ENCODE peak calls at places on chromosomes 7 and 10, in nine cellular contexts. R is psoas muscle, Q is tibial nerve, N is stomach, I is kidney epithelial cell, V is AG04450, G is Caco-2, T is GM12865, Z is HFF-Myc. P is an unnamed sample.

GRCh38 chr10:58293989-58294388 is 25.0 kb downstream of the CISD1 start:
- DNase-seq in I (no peak), V (no peak), Q (no peak), T (no peak), Z (no peak), N (no peak), R (no peak), G (no peak), P (no peak)

GRCh38 chr7:93736970-93737369 is 153.6 kb downstream of the TFPI2 start:
- DNase-seq in Q (no peak), I (no peak), Z (no peak), N (no peak), V (no peak), T (no peak), R (no peak), G (no peak), P (no peak)

GRCh38 chr10:501596-501995 is 187.9 kb downstream of the DIP2C start:
- DNase-seq in Z (no peak), Q (no peak), V (no peak), R (no peak), G (peak), I (no peak), N (peak), T (no peak), P (no peak)

GRCh38 chr7:23000597-23001360 is 13.2 kb downstream of the HYCC1 start:
- DNase-seq in I (no peak), Q (no peak), T (no peak), N (no peak), Z (no peak), R (no peak), V (no peak), G (no peak), P (no peak)

GRCh38 chr10:88428442-88428841 is 154.7 kb downstream of the RNLS start:
- DNase-seq in T (no peak), G (no peak), Z (no peak), N (no peak), R (no peak), Q (no peak), I (no peak), V (no peak), P (no peak)

GRCh38 chr7:80134536-80135305 is at the start of gene GNAI1:
- DNase-seq in G (peak), T (peak), Z (no peak), I (peak), N (peak), R (peak), V (no peak), Q (no peak), P (peak)

GRCh38 chr7:82494420-82494819 is 50.8 kb upstream of the CACNA2D1 start:
- DNase-seq in N (no peak), R (no peak), T (no peak), V (no peak), G (no peak), Q (no peak), Z (no peak), I (no peak), P (no peak)

GRCh38 chr7:30028749-30029635 is 780 bp downstream of the PLEKHA8 start:
- DNase-seq in I (no peak), V (no peak), R (no peak), T (peak), Q (no peak), Z (no peak), G (peak), N (no peak), P (no peak)

GRCh38 chr10:132548869-132549268 is 11.3 kb downstream of the INPP5A start:
- DNase-seq in R (no peak), N (peak), T (no peak), Z (no peak), V (no peak), I (no peak), Q (no peak), G (no peak), P (no peak)

GRCh38 chr7:75971961-75972763 is 22.2 kb downstream of the TMEM120A start:
- DNase-seq in Q (no peak), R (peak), I (no peak), V (no peak), T (no peak), N (no peak), Z (no peak), G (no peak), P (peak)

GRCh38 chr7:151469281-151469680 is 29.3 kb upstream of the CRYGN start:
- DNase-seq in V (no peak), G (no peak), Q (no peak), Z (no peak), R (no peak), T (no peak), I (no peak), N (no peak), P (no peak)

DNA sequence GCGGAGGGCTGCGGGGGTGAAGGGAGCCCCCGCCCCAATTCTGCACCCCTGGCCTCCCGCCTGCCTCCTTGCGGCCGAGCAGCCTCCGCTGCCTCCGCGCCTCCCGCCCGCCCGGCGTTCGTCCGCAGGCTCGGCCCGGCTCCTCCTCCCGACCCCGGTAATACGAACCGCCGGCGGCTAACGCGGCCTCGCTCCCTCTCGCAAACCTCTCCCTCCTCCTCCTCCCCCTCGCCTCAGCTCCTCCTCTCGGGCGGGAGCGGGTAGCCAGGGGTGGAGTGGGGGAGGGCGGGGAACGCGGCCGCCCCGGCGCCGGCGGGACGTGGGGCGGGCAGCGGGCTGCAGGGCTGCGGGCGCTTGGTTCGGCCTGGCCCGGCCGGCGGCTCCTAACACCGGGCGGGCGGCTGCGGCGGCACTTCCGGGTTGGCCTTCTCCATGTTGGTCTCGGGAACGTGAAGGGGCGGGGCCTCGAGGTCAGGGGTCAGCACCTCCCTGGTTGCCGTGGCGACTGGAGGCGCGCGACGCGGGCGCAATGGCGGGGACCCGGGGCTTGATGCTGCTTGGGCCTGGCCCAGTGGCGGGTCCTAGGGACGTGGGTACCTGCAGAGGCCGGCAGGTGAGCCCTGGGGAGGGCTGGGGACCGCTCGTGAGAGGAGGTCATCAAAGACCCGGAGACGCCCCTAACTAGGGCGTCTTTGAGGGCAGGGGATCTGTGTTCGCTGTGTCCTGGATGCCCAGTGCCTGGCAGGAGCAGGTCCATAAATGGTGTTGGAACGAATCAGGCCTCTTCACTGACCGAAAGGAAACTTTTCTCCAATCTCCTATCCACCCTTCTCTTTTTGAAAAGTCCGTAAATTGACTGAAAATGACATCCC is at the start of gene RAB11FIP2:
- DNase-seq in G (peak), N (peak), V (peak), R (peak), Z (peak), I (peak), T (peak), Q (peak), P (peak)
- TF ChIP-seq CTCF in G (peak), N (peak), V (peak), R (peak), Z (peak), I (no peak), T (peak), Q (no peak), P (peak)

DNA sequence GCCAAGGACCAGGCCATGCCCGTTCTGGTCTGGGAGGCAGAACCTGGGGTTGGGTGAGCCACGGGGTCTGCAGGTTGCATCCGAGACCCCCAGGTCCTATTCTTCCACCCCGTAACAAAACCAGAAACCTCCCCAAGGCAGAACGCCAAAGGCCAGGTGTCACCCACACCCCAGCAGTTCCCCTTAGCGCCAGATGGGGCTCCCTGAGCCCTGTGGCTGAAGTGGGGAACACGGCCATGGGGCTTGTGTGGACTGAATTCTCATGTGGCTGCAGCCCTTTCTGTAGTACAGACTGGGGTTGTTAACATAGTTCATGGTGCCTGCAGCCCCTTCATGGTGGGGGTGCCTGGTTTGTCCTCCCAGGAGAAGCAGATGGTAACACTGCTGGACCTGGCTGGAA is 10.2 kb downstream of the BRI3 start:
- DNase-seq in T (peak), V (no peak), G (no peak), I (no peak), R (no peak), N (no peak), Z (no peak), Q (no peak), P (no peak)
- TF ChIP-seq CTCF in T (peak), V (peak), G (no peak), I (peak), R (no peak), N (peak), Z (no peak), Q (no peak), P (no peak)

GRCh38 chr7:42096681-42097637 is 140.1 kb downstream of the GLI3 start:
- DNase-seq in Q (no peak), R (peak), V (no peak), G (no peak), T (no peak), Z (no peak), I (no peak), N (peak), P (no peak)

GRCh38 chr7:42099076-42099836 is 137.8 kb downstream of the GLI3 start:
- DNase-seq in V (no peak), Q (no peak), R (no peak), N (no peak), T (no peak), I (no peak), G (no peak), Z (no peak), P (no peak)

GRCh38 chr7:42095791-42096190 is 141.2 kb downstream of the GLI3 start:
- DNase-seq in N (no peak), Z (no peak), G (no peak), T (no peak), Q (no peak), V (no peak), I (no peak), R (no peak), P (no peak)

GRCh38 chr7:42096262-42096661 is 140.7 kb downstream of the GLI3 start:
- DNase-seq in R (no peak), V (no peak), Q (no peak), Z (no peak), T (no peak), I (no peak), N (no peak), G (no peak), P (no peak)

DNA sequence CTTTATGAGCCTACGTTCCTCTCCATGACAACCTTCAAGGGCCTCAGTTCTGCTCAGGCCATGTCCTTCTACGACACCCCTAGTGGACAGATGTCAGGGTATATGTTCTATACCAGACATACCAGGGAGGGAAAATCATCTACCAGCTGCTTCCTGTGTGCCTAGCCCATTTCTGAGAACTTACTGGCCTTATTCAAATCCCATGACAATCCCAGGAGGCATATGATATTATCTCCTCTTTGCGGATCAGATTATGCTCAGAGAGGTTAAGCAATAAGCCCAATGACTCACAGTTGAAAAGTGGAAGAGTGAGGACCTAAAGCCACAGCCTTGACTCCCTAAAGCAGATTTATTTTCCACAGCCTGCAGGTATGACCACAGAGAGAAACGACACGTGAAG is 139.3 kb downstream of the GLI3 start:
- DNase-seq in T (no peak), G (no peak), N (no peak), I (no peak), V (no peak), R (no peak), Q (no peak), Z (peak), P (no peak)
- TF ChIP-seq CTCF in T (no peak), G (no peak), N (no peak), I (peak), V (peak), R (no peak), Q (no peak), Z (peak), P (no peak)

GRCh38 chr10:124717911-124718734 is 26.1 kb downstream of the FAM53B start:
- DNase-seq in G (no peak), I (no peak), Q (no peak), R (no peak), Z (no peak), V (no peak), N (no peak), T (peak), P (no peak)

GRCh38 chr10:124722812-124723783 is 21.1 kb downstream of the FAM53B start:
- DNase-seq in G (no peak), N (no peak), T (peak), Q (no peak), R (no peak), Z (no peak), I (no peak), V (no peak), P (no peak)

GRCh38 chr10:124721295-124722052 is 22.7 kb downstream of the FAM53B start:
- DNase-seq in T (no peak), N (no peak), Q (no peak), Z (no peak), G (no peak), V (no peak), R (peak), I (no peak), P (no peak)

GRCh38 chr10:124717358-124717757 is 26.8 kb downstream of the FAM53B start:
- DNase-seq in I (no peak), V (no peak), Z (no peak), R (no peak), Q (no peak), T (no peak), N (no peak), G (no peak), P (no peak)

GRCh38 chr10:124719213-124719851 is 24.8 kb downstream of the FAM53B start:
- DNase-seq in Q (no peak), V (no peak), Z (no peak), N (peak), G (no peak), I (no peak), R (peak), T (peak), P (no peak)
- TF ChIP-seq CTCF in Q (peak), V (peak), Z (peak), N (peak), G (peak), I (peak), R (peak), T (peak), P (peak)

GRCh38 chr10:123289432-123289831 is 135.2 kb downstream of the BUB3 start:
- DNase-seq in G (no peak), T (no peak), N (no peak), Q (no peak), R (no peak), I (no peak), V (no peak), Z (no peak), P (no peak)

GRCh38 chr10:123278445-123278844 is 124.2 kb downstream of the BUB3 start:
- DNase-seq in Q (no peak), V (no peak), T (no peak), G (no peak), R (no peak), I (no peak), Z (no peak), N (no peak), P (no peak)

GRCh38 chr10:123287594-123288247 is 133.5 kb downstream of the BUB3 start:
- DNase-seq in Z (no peak), V (no peak), Q (no peak), G (no peak), T (peak), I (peak), R (no peak), N (no peak), P (no peak)

DNA sequence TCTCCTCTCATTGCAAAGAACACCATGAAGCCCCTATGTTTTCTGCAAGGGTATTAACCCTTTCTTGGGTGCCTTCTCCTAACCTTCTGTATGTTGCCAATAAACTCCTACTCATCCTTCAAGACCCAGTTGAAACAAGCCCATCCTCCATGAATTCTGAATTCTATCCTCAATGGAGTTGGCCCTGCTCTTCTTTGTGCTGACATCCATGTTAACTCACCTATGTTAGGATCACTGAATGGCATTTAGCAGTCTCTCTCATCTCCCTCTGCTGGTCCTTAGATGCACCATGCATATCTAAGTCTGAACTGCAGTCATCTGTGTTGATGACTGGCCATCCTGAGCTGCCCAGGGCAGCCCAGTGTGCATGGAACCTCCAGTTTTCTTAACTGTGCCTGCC is 129.8 kb downstream of the BUB3 start:
- DNase-seq in N (no peak), R (no peak), Z (no peak), T (no peak), Q (no peak), V (no peak), I (no peak), G (no peak), P (no peak)
- TF ChIP-seq CTCF in N (no peak), R (no peak), Z (no peak), T (peak), Q (no peak), V (no peak), I (no peak), G (peak), P (no peak)

GRCh38 chr10:37972396-37972795 is 4.1 kb downstream of the ZNF25 start:
- DNase-seq in T (no peak), V (no peak), N (no peak), R (no peak), Z (no peak), I (no peak), G (no peak), Q (no peak), P (no peak)

GRCh38 chr10:37976091-37976879 is at the start of gene ZNF25:
- DNase-seq in G (peak), I (peak), Z (peak), T (peak), V (peak), N (peak), R (peak), Q (peak), P (peak)

GRCh38 chr10:37975407-37975991 is 948 bp downstream of the ZNF25 start:
- DNase-seq in I (no peak), N (no peak), T (peak), R (no peak), Z (peak), Q (no peak), G (no peak), V (no peak), P (no peak)

DNA sequence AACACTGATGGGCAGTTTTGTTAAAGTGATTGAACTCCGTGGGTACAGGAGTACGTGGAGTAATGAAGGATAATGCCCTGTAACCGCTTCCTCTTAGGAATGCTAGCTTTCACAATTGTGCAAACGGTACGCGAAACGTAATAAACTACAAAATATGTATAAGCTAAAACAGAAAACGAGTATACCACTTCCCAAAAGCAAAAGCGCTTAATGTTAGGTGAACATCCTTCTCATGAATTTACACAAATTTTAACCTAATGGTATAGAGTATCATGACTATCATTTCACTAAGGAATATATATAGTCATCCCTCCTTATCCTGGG is 395 bp upstream of the ZNF25 start:
- DNase-seq in T (no peak), Q (no peak), V (no peak), G (no peak), Z (no peak), R (no peak), I (no peak), N (no peak), P (no peak)
- TF ChIP-seq CTCF in T (no peak), Q (no peak), V (no peak), G (no peak), Z (no peak), R (no peak), I (no peak), N (no peak), P (no peak)

GRCh38 chr10:29032229-29032628 is 256.6 kb upstream of the LYZL1 start:
- DNase-seq in V (no peak), Z (no peak), I (no peak), N (no peak), Q (no peak), T (no peak), G (no peak), R (no peak), P (no peak)
- TF ChIP-seq CTCF in V (no peak), Z (no peak), I (no peak), N (no peak), Q (no peak), T (no peak), G (no peak), R (no peak), P (no peak)

GRCh38 chr7:40760997-40761396 is 626.2 kb downstream of the SUGCT start:
- DNase-seq in T (no peak), N (no peak), G (no peak), V (no peak), Z (no peak), R (no peak), Q (no peak), I (no peak), P (no peak)

GRCh38 chr7:40760293-40760964 is 625.6 kb downstream of the SUGCT start:
- DNase-seq in N (no peak), Q (no peak), Z (no peak), G (no peak), I (peak), R (no peak), T (no peak), V (no peak), P (no peak)

GRCh38 chr7:40758590-40758989 is 623.8 kb downstream of the SUGCT start:
- DNase-seq in G (no peak), Q (no peak), N (no peak), Z (no peak), V (no peak), I (no peak), R (no peak), T (no peak), P (no peak)

GRCh38 chr7:40763319-40764287 is 628.8 kb downstream of the SUGCT start:
- DNase-seq in G (no peak), T (no peak), Q (no peak), V (peak), N (no peak), I (no peak), Z (peak), R (no peak), P (no peak)

DNA sequence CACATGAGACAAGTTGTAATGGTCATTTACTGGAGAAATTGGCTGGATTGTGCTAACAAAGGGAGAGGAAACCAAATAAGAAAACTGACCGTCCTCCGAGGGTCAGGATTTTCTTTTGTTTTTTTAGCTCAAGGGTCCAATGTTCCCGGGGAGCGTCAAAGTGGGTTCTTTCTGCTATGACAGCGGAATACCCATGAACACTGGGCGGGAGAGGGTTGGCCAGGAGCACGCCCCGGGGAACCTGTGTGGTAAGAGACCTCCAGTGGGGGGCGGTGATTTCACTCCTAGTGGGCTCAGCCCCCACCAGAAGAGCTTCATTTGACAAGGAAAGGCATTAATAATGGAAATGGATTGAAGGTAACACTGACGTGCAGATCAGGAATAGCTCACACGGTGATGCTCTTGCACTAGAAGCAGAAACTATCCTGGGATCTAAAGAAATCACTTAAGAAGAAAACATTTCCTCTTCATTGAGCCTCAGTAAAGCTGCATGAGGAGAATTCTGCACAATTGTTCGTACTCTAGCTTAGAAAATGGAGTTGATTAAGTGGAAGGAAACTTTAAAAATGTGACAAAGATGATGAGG is 627.0 kb downstream of the SUGCT start:
- DNase-seq in I (no peak), R (no peak), Z (no peak), N (no peak), V (no peak), G (no peak), T (no peak), Q (no peak), P (no peak)
- TF ChIP-seq CTCF in I (no peak), R (no peak), Z (no peak), N (no peak), V (peak), G (no peak), T (no peak), Q (no peak), P (no peak)

P was measured in D721Med.